ENCODE peak calls at places on chromosome 17, in eight cellular contexts. R is stimulated activated CD8-positive, alpha-beta memory T cell treated with anti-CD3 and anti-CD28 coated beads, Interleukin-4, amount 100 ng/mL, for 1 hour; E is frontal cortex; A is WTC11; S is ACHN; G is NCI-H1092 treated with DMSO at 0.1 percent for 48 hours; L is activated CD8-positive, alpha-beta T cell treated with anti-CD3 and anti-CD28 coated beads for 36 hours; D is astrocyte. U is an unnamed sample.

GRCh38 chr17:60573139-60573975 is 26.6 kb upstream of the PPM1D start:
- DNase-seq in R (no peak), E (no peak), A (no peak), S (peak), G (no peak), L (no peak), D (peak), U (peak)

GRCh38 chr17:72510454-72511016 is 389.7 kb downstream of the SOX9 start:
- DNase-seq in R (no peak), E (no peak), A (no peak), S (peak), G (no peak), L (no peak), D (peak), U (peak)

GRCh38 chr17:18038149-18038850 is 668 bp downstream of the ATPAF2 start:
- DNase-seq in R (no peak), E (no peak), A (no peak), S (peak), G (no peak), L (peak), D (peak), U (peak)

GRCh38 chr17:5821057-5821456 is 236.7 kb upstream of the NLRP1 start:
- DNase-seq in R (no peak), E (no peak), A (no peak), S (peak), G (no peak), L (peak), D (peak), U (no peak)

GRCh38 chr17:80889897-80890550 is 101.6 kb upstream of the CHMP6 start:
- DNase-seq in R (no peak), E (no peak), A (no peak), S (no peak), G (no peak), L (peak), D (no peak), U (no peak)

GRCh38 chr17:835263-835662 is 53.1 kb downstream of the MRM3 start:
- DNase-seq in R (no peak), E (no peak), A (no peak), S (peak), G (no peak), L (no peak), D (peak), U (peak)

GRCh38 chr17:37643829-37644228 is 583 bp upstream of the DDX52 start:
- DNase-seq in R (no peak), E (no peak), A (no peak), S (peak), G (no peak), L (no peak), D (peak), U (no peak)

GRCh38 chr17:33511670-33512069 is 218.6 kb upstream of the ASIC2 start:
- DNase-seq in R (no peak), E (no peak), A (no peak), S (no peak), G (no peak), L (peak), D (no peak), U (no peak)

GRCh38 chr17:55986817-55987216 is 166.5 kb upstream of the ANKFN1 start:
- DNase-seq in R (no peak), E (no peak), A (no peak), S (no peak), G (no peak), L (no peak), D (no peak), U (no peak)

GRCh38 chr17:55527520-55528118 is 16.4 kb upstream of the SMIM36 start:
- DNase-seq in R (no peak), E (peak), A (peak), S (peak), G (peak), L (peak), D (peak), U (peak)

GRCh38 chr17:78450696-78451344 is 72.4 kb downstream of the PGS1 start:
- DNase-seq in R (no peak), E (peak), A (no peak), S (no peak), G (peak), L (no peak), D (no peak), U (no peak)

GRCh38 chr17:60303406-60304099 is 88.4 kb downstream of the USP32 start:
- DNase-seq in R (no peak), E (no peak), A (no peak), S (no peak), G (no peak), L (no peak), D (no peak), U (no peak)

GRCh38 chr17:65495255-65496060 is 66.0 kb downstream of the AXIN2 start:
- DNase-seq in R (no peak), E (peak), A (peak), S (no peak), G (no peak), L (peak), D (peak), U (no peak)

GRCh38 chr17:75642221-75643032 is 9.2 kb downstream of the SMIM5 start:
- DNase-seq in R (no peak), E (peak), A (no peak), S (peak), G (no peak), L (no peak), D (no peak), U (no peak)